ENCODE peak calls at places on chromosomes 2 and 18, in nine cellular contexts. H, Q, C, A, B, D, N, J and I are unnamed samples.

GRCh38 chr18:58541137-58541788 is 87.6 kb downstream of the ALPK2 start:
- DNase-seq in H (no peak), Q (peak), C (no peak), A (peak), B (no peak), D (no peak), N (no peak), J (peak), I (no peak)

GRCh38 chr2:217153433-217153997 is 293.7 kb upstream of the TNP1 start:
- DNase-seq in H (no peak), Q (no peak), C (no peak), A (no peak), B (no peak), D (no peak), N (no peak), J (no peak), I (no peak)

GRCh38 chr2:41579811-41580210 is 468.0 kb upstream of the PKDCC start:
- DNase-seq in H (no peak), Q (no peak), C (no peak), A (no peak), B (no peak), D (no peak), N (no peak), J (no peak), I (no peak)

GRCh38 chr2:24115057-24115456 is 8.1 kb downstream of the PFN4 start:
- DNase-seq in H (no peak), Q (no peak), C (no peak), A (no peak), B (no peak), D (no peak), N (peak), J (peak), I (no peak)

GRCh38 chr2:226887940-226888339 is 52.1 kb downstream of the RHBDD1 start:
- DNase-seq in H (no peak), Q (no peak), C (no peak), A (no peak), B (no peak), D (no peak), N (peak), J (peak), I (no peak)

GRCh38 chr2:88711897-88712296 is 20.4 kb downstream of the RPIA start:
- DNase-seq in H (no peak), Q (no peak), C (no peak), A (no peak), B (no peak), D (no peak), N (no peak), J (peak), I (no peak)

GRCh38 chr2:54666131-54666637 is 57.3 kb upstream of the EML6 start:
- DNase-seq in H (no peak), Q (no peak), C (no peak), A (no peak), B (peak), D (no peak), N (peak), J (no peak), I (no peak)

GRCh38 chr2:234673961-234674759 is 177.3 kb upstream of the ARL4C start:
- DNase-seq in H (no peak), Q (no peak), C (no peak), A (no peak), B (no peak), D (no peak), N (no peak), J (no peak), I (no peak)

GRCh38 chr2:119706196-119706595 is 27.2 kb downstream of the TMEM177 start:
- DNase-seq in H (no peak), Q (no peak), C (no peak), A (no peak), B (no peak), D (no peak), N (no peak), J (no peak), I (no peak)

GRCh38 chr2:165294912-165295311 is 55.7 kb downstream of the SCN2A start:
- DNase-seq in H (no peak), Q (no peak), C (no peak), A (no peak), B (no peak), D (no peak), N (no peak), J (no peak), I (no peak)

GRCh38 chr2:148279216-148279615 is 258.3 kb downstream of the MBD5 start:
- DNase-seq in H (no peak), Q (no peak), C (no peak), A (no peak), B (no peak), D (no peak), N (no peak), J (no peak), I (no peak)

GRCh38 chr2:151198646-151199045 is 63.0 kb downstream of the RBM43 start:
- DNase-seq in H (no peak), Q (no peak), C (no peak), A (no peak), B (no peak), D (no peak), N (no peak), J (no peak), I (no peak)

GRCh38 chr2:195898505-195898904 is 170.1 kb downstream of the DNAH7 start:
- DNase-seq in H (peak), Q (peak), C (no peak), A (no peak), B (peak), D (peak), N (peak), J (no peak), I (peak)

GRCh38 chr2:84388921-84389490 is 70.1 kb downstream of the SUCLG1 start:
- DNase-seq in H (no peak), Q (no peak), C (no peak), A (no peak), B (no peak), D (no peak), N (no peak), J (no peak), I (no peak)

GRCh38 chr2:99648115-99648850 is 158.5 kb upstream of the REV1 start:
- DNase-seq in H (no peak), Q (no peak), C (no peak), A (no peak), B (peak), D (no peak), N (peak), J (no peak), I (no peak)

GRCh38 chr2:239836021-239836765 is 188.9 kb downstream of the NDUFA10 start:
- DNase-seq in H (no peak), Q (no peak), C (peak), A (no peak), B (no peak), D (no peak), N (no peak), J (no peak), I (no peak)

GRCh38 chr2:69525261-69525660 is 88.0 kb upstream of the NFU1 start:
- DNase-seq in H (no peak), Q (no peak), C (no peak), A (no peak), B (no peak), D (no peak), N (peak), J (no peak), I (no peak)
- H3K27ac ChIP-seq in H (no peak), Q (no peak), C (no peak), A (no peak), B (no peak), D (no peak), N (no peak), J (no peak), I (no peak)

DNA sequence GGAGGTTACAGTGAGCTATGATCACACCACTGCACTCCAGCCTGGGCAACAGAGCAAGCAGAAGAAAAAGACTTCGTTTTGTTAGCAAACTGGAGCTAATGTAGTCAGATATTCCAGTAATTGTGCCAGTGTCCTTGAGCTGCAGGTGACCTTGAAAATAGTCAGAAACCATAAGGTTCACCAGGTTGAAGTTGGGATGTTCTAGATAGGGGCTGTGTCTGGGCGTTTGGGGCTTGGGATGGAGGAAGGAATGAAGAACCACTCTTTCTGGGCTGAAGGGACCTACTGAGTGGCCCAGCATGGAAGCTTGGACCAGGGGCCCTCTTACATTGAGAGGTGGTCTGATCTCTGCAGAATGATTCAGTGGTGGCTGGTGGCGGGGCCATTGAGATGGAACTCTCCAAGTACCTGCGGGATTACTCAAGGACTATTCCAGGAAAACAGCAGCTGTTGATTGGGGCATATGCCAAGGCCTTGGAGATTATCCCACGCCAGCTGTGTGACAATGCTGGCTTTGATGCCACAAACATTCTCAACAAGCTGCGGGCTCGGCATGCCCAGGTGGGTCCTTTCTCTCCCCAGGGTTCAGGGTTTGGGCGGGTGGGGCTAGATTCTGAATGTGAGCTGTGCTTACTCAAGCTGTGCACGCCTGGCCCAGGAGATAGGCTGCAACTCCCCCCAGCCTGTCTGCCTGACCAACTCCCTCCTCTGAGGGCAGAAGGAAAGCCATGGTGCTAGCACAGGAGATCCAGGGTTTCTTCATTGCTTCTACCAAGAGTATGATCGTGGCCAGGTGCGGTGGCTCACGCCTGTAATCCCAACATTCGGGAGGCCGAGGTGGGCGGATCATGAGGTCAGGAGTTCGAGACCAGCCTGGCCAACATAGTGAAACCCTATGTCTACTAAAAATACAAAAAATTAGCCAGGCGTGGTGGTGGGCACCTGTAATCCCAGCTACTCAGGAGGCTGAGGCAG is 17.1 kb downstream of the CCT7 start:
- DNase-seq in H (no peak), Q (no peak), C (no peak), A (no peak), B (no peak), D (no peak), N (no peak), J (no peak), I (peak)
- H3K27ac ChIP-seq in H (no peak), Q (no peak), C (no peak), A (no peak), B (no peak), D (no peak), N (no peak), J (no peak), I (no peak)

GRCh38 chr2:75528221-75528977 is 32.3 kb downstream of the EVA1A start:
- DNase-seq in H (no peak), Q (peak), C (no peak), A (no peak), B (no peak), D (no peak), N (no peak), J (peak), I (no peak)
- H3K27ac ChIP-seq in H (no peak), Q (no peak), C (peak), A (no peak), B (no peak), D (no peak), N (no peak), J (no peak), I (no peak)

GRCh38 chr2:214203744-214204289 is 207.0 kb upstream of the VWC2L start:
- DNase-seq in H (no peak), Q (peak), C (no peak), A (no peak), B (no peak), D (no peak), N (no peak), J (no peak), I (no peak)

GRCh38 chr2:214201892-214202291 is 209.0 kb upstream of the VWC2L start:
- DNase-seq in H (no peak), Q (no peak), C (no peak), A (no peak), B (no peak), D (no peak), N (no peak), J (no peak), I (no peak)

GRCh38 chr2:214203199-214203598 is 207.7 kb upstream of the VWC2L start:
- DNase-seq in H (no peak), Q (no peak), C (no peak), A (no peak), B (no peak), D (no peak), N (peak), J (no peak), I (no peak)
- H3K27ac ChIP-seq in H (no peak), Q (no peak), C (no peak), A (no peak), B (no peak), D (no peak), N (no peak), J (no peak), I (no peak)

DNA sequence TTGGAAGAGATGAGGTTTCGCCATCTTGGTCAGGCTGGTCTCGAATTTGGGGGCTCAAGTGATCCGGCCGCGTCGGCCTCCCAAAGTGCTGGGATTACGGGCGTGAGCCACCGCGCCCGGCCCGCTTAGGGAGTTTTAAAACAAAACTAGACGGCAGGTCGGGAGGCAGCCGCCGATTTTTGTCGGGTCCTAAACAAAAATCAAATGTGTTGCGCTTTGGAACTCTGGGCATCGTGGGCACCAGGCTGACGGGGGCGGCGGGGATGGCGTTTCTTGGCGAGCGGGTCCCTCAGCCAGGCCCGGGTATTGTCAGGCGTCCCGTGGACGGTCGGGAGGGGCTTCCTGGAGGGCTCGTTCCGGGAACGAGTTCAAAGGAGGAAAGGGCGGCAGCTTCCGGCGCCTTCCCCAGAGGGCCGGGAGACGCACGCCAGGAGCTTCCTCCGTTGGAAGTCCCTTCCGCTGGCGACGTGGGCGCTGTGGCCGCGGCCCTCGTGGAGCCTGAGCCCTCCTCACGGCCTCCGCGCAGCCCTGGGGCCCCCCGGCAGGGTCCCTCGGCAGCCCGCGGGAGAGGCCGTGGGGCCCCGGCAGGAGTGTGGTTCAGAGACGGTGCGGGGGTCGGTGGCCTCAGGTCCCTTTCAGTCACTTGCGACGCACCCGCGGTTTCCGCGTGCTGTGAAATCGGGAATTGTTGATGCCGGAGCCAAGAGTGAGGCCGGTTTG is 59.2 kb downstream of the EMILIN2 start:
- DNase-seq in H (peak), Q (no peak), C (no peak), A (peak), B (peak), D (peak), N (no peak), J (peak), I (no peak)
- H3K27ac ChIP-seq in H (peak), Q (no peak), C (peak), A (no peak), B (peak), D (peak), N (no peak), J (peak), I (no peak)